ENCODE peak calls at places on chromosome 13, in four cellular contexts. J is tibial nerve; R is CD8-positive, alpha-beta T cell; P is tibial artery. L is an unnamed sample. For H3K36me3, the result is how much of the 10 kb centered on the place peaks cover.

GRCh38 chr13:29543230-29544215 is 52.0 kb downstream of the SLC7A1 start:
- DNase-seq in R (no peak), P (no peak), J (no peak), L (no peak)

GRCh38 chr13:24038846-24039330 is 121.6 kb upstream of the SPATA13 start:
- DNase-seq in P (no peak), J (no peak), R (no peak), L (no peak)

GRCh38 chr13:33153421-33154381 is 131.9 kb downstream of the STARD13 start:
- DNase-seq in P (peak), R (no peak), J (no peak), L (no peak)

GRCh38 chr13:108036411-108036810 is 178.9 kb downstream of the LIG4 start:
- DNase-seq in P (no peak), R (no peak), J (no peak), L (no peak)

GRCh38 chr13:22926176-22927007 is 254.4 kb upstream of the SGCG start:
- DNase-seq in P (no peak), J (peak), R (no peak), L (no peak)

GRCh38 chr13:50320297-50320862 is 305.1 kb downstream of the KCNRG start:
- DNase-seq in P (no peak), J (no peak), R (no peak), L (no peak)

GRCh38 chr13:112186091-112186490 is 119.1 kb downstream of the SOX1 start:
- DNase-seq in J (no peak), R (no peak), P (peak), L (no peak)

GRCh38 chr13:103188688-103189326 is 122.6 kb upstream of the SLC10A2 start:
- DNase-seq in P (no peak), R (no peak), J (no peak), L (no peak)

GRCh38 chr13:50452761-50453160 is 390.7 kb downstream of the DLEU7 start:
- DNase-seq in P (no peak), J (no peak), R (no peak), L (no peak)

GRCh38 chr13:73060251-73061160 is 1.7 kb downstream of the KLF5 start:
- DNase-seq in J (no peak), P (no peak), R (no peak), L (no peak)

GRCh38 chr13:90696656-90697055 is 650.8 kb upstream of the MIR17HG start:
- DNase-seq in J (no peak), R (no peak), P (no peak), L (no peak)

GRCh38 chr13:31846984-31847752 is 107.8 kb downstream of the RXFP2 start:
- DNase-seq in P (no peak), J (no peak), R (no peak), L (no peak)

GRCh38 chr13:23579886-23580706 is 9.9 kb downstream of the TNFRSF19 start:
- DNase-seq in R (no peak), P (no peak), J (no peak), L (no peak)

GRCh38 chr13:99829593-99830239 is 141.9 kb downstream of the ZIC5 start:
- DNase-seq in P (no peak), J (no peak), R (no peak), L (no peak)

GRCh38 chr13:79194272-79194671 is 211.8 kb downstream of the RBM26 start:
- DNase-seq in R (peak), J (no peak), P (no peak), L (peak)

GRCh38 chr13:94318418-94318817 is 161.1 kb downstream of the DCT start:
- DNase-seq in R (no peak), J (no peak), P (no peak), L (no peak)

GRCh38 chr13:107373551-107373950 is 805.6 kb upstream of the ARGLU1 start:
- DNase-seq in R (no peak), P (no peak), J (no peak), L (no peak)

GRCh38 chr13:103516009-103516795 is 450.0 kb upstream of the SLC10A2 start:
- DNase-seq in J (no peak), P (no peak), R (no peak), L (no peak)

GRCh38 chr13:67509039-67509438 is 278.9 kb upstream of the PCDH9 start:
- DNase-seq in P (no peak), R (no peak), J (no peak), L (no peak)

GRCh38 chr13:101552797-101553196 is 100.3 kb downstream of the ITGBL1 start:
- DNase-seq in J (no peak), R (no peak), P (no peak), L (no peak)

GRCh38 chr13:113077953-113078894 is 27.4 kb upstream of the F7 start:
- DNase-seq in P (no peak), R (no peak), J (no peak), L (no peak)

GRCh38 chr13:51764184-51765141 is 39.5 kb downstream of the DHRS12 start:
- DNase-seq in R (no peak), J (peak), P (peak), L (peak)

GRCh38 chr13:100156786-100157185 is 67.9 kb downstream of the PCCA start:
- DNase-seq in P (no peak), J (no peak), R (no peak), L (no peak)

GRCh38 chr13:21675095-21676007 is 4.5 kb downstream of the FGF9 start:
- DNase-seq in P (no peak), J (no peak), R (peak), L (no peak)

GRCh38 chr13:102117175-102117830 is 284.5 kb downstream of the FGF14 start:
- DNase-seq in R (no peak), J (no peak), P (no peak), L (no peak)

GRCh38 chr13:31742102-31742695 is 2.9 kb downstream of the RXFP2 start:
- DNase-seq in P (peak), J (peak), R (peak), L (peak)

GRCh38 chr13:25776722-25777121 is 275.1 kb downstream of the SHISA2 start:
- DNase-seq in R (no peak), P (no peak), J (no peak), L (no peak)

GRCh38 chr13:41467546-41467945 is 10.2 kb downstream of the RGCC start:
- DNase-seq in J (no peak), R (no peak), P (no peak), L (no peak)

GRCh38 chr13:43124495-43124894 is 101.1 kb downstream of the DNAJC15 start:
- DNase-seq in J (no peak), P (no peak), R (no peak), L (no peak)

GRCh38 chr13:21526707-21527454 is 67.8 kb upstream of the ZDHHC20 start:
- DNase-seq in J (no peak), R (no peak), P (no peak), L (no peak)

GRCh38 chr13:30276178-30276577 is 31.2 kb downstream of the KATNAL1 start:
- DNase-seq in P (no peak), J (no peak), R (no peak), L (no peak)

GRCh38 chr13:91459485-91459884 is 61.1 kb downstream of the GPC5 start:
- DNase-seq in P (no peak), J (no peak), R (no peak), L (no peak)

GRCh38 chr13:59843040-59843439 is 320.7 kb downstream of the DIAPH3 start:
- DNase-seq in J (no peak), P (no peak), R (no peak), L (no peak)

GRCh38 chr13:101703838-101704237 is 251.4 kb downstream of the ITGBL1 start:
- DNase-seq in J (no peak), P (no peak), R (no peak), L (no peak)

GRCh38 chr13:33649212-33649917 is 168.6 kb upstream of the RFC3 start:
- DNase-seq in P (no peak), R (no peak), J (no peak), L (no peak)

GRCh38 chr13:100646030-100646673 is 28.4 kb downstream of the TMTC4 start:
- DNase-seq in R (no peak), P (no peak), J (no peak), L (no peak)

DNA sequence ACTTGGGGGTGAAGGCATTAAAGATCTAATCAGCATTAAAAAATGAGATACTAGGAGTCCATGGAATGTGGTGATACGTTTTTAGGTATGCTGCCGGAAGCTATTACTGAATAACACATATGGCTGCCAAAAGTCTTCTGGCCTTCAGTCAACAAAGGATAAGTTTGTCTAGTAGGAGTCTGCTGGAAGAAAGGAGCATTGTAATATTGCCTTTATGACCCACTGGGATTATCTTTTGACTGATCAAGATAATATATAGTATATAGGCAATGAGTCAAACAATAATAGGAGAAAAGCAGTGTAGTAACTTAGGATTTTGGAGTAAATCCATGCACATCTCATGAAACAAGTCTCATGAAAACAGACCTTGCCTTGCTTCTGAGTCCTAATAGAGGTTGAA is 295.4 kb downstream of the SLITRK6 start:
- DNase-seq in R (no peak), P (no peak), J (no peak), L (no peak)
- H3K36me3 ChIP-seq in R (under half), P (under half), J (under half), L (under half)

GRCh38 chr13:20057214-20057613 is 98.7 kb downstream of the ZMYM2 start:
- DNase-seq in P (no peak), R (no peak), J (no peak), L (no peak)
- H3K36me3 ChIP-seq in P (under half), R (under half), J (half or more), L (half or more)

GRCh38 chr13:37014609-37015008 is 14.0 kb downstream of the EXOSC8 start:
- DNase-seq in J (no peak), P (no peak), R (no peak), L (no peak)
- H3K36me3 ChIP-seq in J (half or more), P (under half), R (under half), L (half or more)

GRCh38 chr13:114249062-114249461 is 14.4 kb downstream of the CDC16 start:
- DNase-seq in J (no peak), P (no peak), R (no peak), L (no peak)
- H3K36me3 ChIP-seq in J (half or more), P (half or more), R (half or more), L (half or more)

L was measured in effector memory CD4-positive, alpha-beta T cell.